ENCODE peak calls at places on chromosomes 7 and 10, in four cellular contexts. Y, F, Q and W are unnamed samples. For H3K4me1, the result is how much of the 10 kb centered on the place peaks cover.

GRCh38 chr7:121107923-121108498 is 119.5 kb downstream of the CPED1 start:
- DNase-seq in Y (no peak), F (no peak), Q (no peak), W (no peak)

GRCh38 chr10:1575481-1576244 is 161.7 kb downstream of the ADARB2 start:
- DNase-seq in Y (no peak), F (peak), Q (no peak), W (no peak)

GRCh38 chr7:100825215-100825671 is 2.1 kb downstream of the EPHB4 start:
- DNase-seq in Y (peak), F (no peak), Q (no peak), W (no peak)

GRCh38 chr10:12417341-12417740 is 68.0 kb downstream of the CAMK1D start:
- DNase-seq in Y (no peak), F (no peak), Q (no peak), W (no peak)

GRCh38 chr7:78315119-78315518 is 516.5 kb downstream of the PHTF2 start:
- DNase-seq in Y (no peak), F (no peak), Q (no peak), W (no peak)

GRCh38 chr7:36291387-36292316 is 98.0 kb upstream of the ANLN start:
- DNase-seq in Y (peak), F (peak), Q (peak), W (peak)

GRCh38 chr7:39099146-39099545 is 121.4 kb downstream of the POU6F2 start:
- DNase-seq in Y (no peak), F (no peak), Q (no peak), W (no peak)

GRCh38 chr7:124781418-124781817 is 15.8 kb upstream of the GPR37 start:
- DNase-seq in Y (no peak), F (no peak), Q (no peak), W (no peak)

GRCh38 chr7:100449190-100449795 is 13.0 kb upstream of the PPP1R35 start:
- DNase-seq in Y (no peak), F (no peak), Q (no peak), W (no peak)

GRCh38 chr7:157807510-157807909 is 470.7 kb downstream of the DNAJB6 start:
- DNase-seq in Y (no peak), F (no peak), Q (no peak), W (no peak)

GRCh38 chr10:84348860-84349259 is 20.5 kb downstream of the CCSER2 start:
- DNase-seq in Y (no peak), F (no peak), Q (no peak), W (no peak)

GRCh38 chr7:154587812-154588211 is 415.1 kb downstream of the PAXIP1 start:
- DNase-seq in Y (no peak), F (no peak), Q (no peak), W (peak)

GRCh38 chr10:115706482-115707076 is 566.4 kb downstream of the GFRA1 start:
- DNase-seq in Y (no peak), F (no peak), Q (no peak), W (no peak)

GRCh38 chr10:101493782-101494281 is 94.2 kb downstream of the POLL start:
- DNase-seq in Y (no peak), F (no peak), Q (no peak), W (no peak)

GRCh38 chr7:1744296-1745017 is 74.4 kb downstream of the ELFN1 start:
- DNase-seq in Y (no peak), F (no peak), Q (no peak), W (no peak)

GRCh38 chr10:130998046-130998435 is 313.5 kb downstream of the TCERG1L start:
- DNase-seq in Y (no peak), F (no peak), Q (no peak), W (no peak)

GRCh38 chr7:22184549-22185199 is 172.3 kb downstream of the RAPGEF5 start:
- DNase-seq in Y (no peak), F (no peak), Q (no peak), W (no peak)

GRCh38 chr7:149741629-149742028 is 31.8 kb downstream of the ZNF467 start:
- DNase-seq in Y (no peak), F (no peak), Q (no peak), W (no peak)

GRCh38 chr7:102285541-102286236 is 979 bp upstream of the SH2B2 start:
- DNase-seq in Y (no peak), F (no peak), Q (no peak), W (no peak)

GRCh38 chr10:100186813-100187212 is 984 bp upstream of the ERLIN1 start:
- DNase-seq in Y (no peak), F (peak), Q (no peak), W (no peak)

GRCh38 chr10:34392641-34393170 is 422.4 kb downstream of the PARD3 start:
- DNase-seq in Y (no peak), F (no peak), Q (no peak), W (no peak)

GRCh38 chr7:157412021-157412443 is 75.2 kb downstream of the DNAJB6 start:
- DNase-seq in Y (no peak), F (no peak), Q (no peak), W (no peak)

GRCh38 chr10:43623351-43623750 is 17.1 kb downstream of the ZNF485 start:
- DNase-seq in Y (no peak), F (no peak), Q (no peak), W (no peak)

GRCh38 chr7:13639416-13639815 is 350.1 kb downstream of the ETV1 start:
- DNase-seq in Y (no peak), F (no peak), Q (no peak), W (no peak)

GRCh38 chr10:90484518-90484917 is 373.3 kb downstream of the HTR7 start:
- DNase-seq in Y (no peak), F (no peak), Q (no peak), W (no peak)

GRCh38 chr10:99395750-99396445 is 34.5 kb downstream of the GOT1 start:
- DNase-seq in Y (peak), F (no peak), Q (no peak), W (no peak)

GRCh38 chr10:86168256-86168655 is 198.3 kb downstream of the GRID1 start:
- DNase-seq in Y (no peak), F (peak), Q (no peak), W (no peak)

GRCh38 chr10:89392974-89393373 is 551 bp downstream of the IFIT1 start:
- DNase-seq in Y (peak), F (peak), Q (no peak), W (peak)

GRCh38 chr10:75111367-75111905 is at the start of gene SAMD8:
- DNase-seq in Y (peak), F (peak), Q (peak), W (peak)

GRCh38 chr7:99558306-99559275 is at the start of gene ZNF655:
- DNase-seq in Y (peak), F (peak), Q (peak), W (peak)

GRCh38 chr10:72954596-72955569 is at the start of gene PLA2G12B:
- DNase-seq in Y (no peak), F (no peak), Q (no peak), W (no peak)

GRCh38 chr10:119309423-119309770 is 102.0 kb downstream of the GRK5 start:
- DNase-seq in Y (no peak), F (no peak), Q (no peak), W (no peak)

GRCh38 chr10:62019685-62020361 is 118.3 kb downstream of the ARID5B start:
- DNase-seq in Y (no peak), F (no peak), Q (no peak), W (no peak)

GRCh38 chr7:70383369-70383768 is 748.6 kb upstream of the GALNT17 start:
- DNase-seq in Y (no peak), F (no peak), Q (no peak), W (no peak)

GRCh38 chr7:30135551-30136271 is 925 bp downstream of the MTURN start:
- DNase-seq in Y (peak), F (peak), Q (peak), W (peak)

GRCh38 chr7:117716707-117717294 is 156.4 kb downstream of the CTTNBP2 start:
- DNase-seq in Y (no peak), F (no peak), Q (peak), W (no peak)

GRCh38 chr7:87474533-87475358 is 734 bp downstream of the ABCB4 start:
- DNase-seq in Y (no peak), F (no peak), Q (no peak), W (no peak)

GRCh38 chr7:49074538-49074937 is 150.2 kb downstream of the CDC14C start:
- DNase-seq in Y (no peak), F (no peak), Q (no peak), W (no peak)

GRCh38 chr10:33291053-33291592 is 43.3 kb downstream of the NRP1 start:
- DNase-seq in Y (no peak), F (no peak), Q (no peak), W (no peak)

GRCh38 chr10:14022954-14023353 is 307.8 kb downstream of the FRMD4A start:
- DNase-seq in Y (no peak), F (no peak), Q (no peak), W (no peak)

DNA sequence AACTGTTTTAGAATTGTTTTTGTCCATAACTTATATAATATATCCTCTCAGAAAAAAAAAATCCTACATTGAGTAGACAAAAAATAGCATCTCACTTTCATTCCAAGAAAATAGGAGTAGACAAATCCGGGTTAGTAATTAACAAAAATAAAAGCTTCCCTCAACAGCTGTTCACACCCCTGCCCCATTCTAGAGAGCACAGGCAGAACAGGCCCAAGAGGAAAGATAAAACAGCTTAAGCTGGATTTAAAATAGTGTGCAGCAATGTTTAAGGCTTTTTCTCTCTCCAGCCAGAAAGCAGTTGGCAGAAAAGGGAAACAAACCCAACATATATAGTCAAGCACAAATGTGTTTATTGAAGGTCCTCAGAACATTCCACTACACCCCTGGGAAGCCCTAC is 190.0 kb downstream of the MTERF1 start:
- DNase-seq in Y (no peak), F (no peak), Q (no peak), W (no peak)
- H3K27ac ChIP-seq in Y (no peak), F (peak), Q (no peak), W (no peak)

GRCh38 chr10:80132299-80133139 is at the start of gene PLAC9:
- DNase-seq in Y (no peak), F (peak), Q (no peak), W (no peak)

GRCh38 chr10:80137031-80137712 is 4.6 kb downstream of the PLAC9 start:
- DNase-seq in Y (no peak), F (peak), Q (no peak), W (peak)

GRCh38 chr10:80131499-80131901 is 1.0 kb upstream of the PLAC9 start:
- DNase-seq in Y (no peak), F (peak), Q (no peak), W (no peak)

GRCh38 chr10:80136134-80136571 is 3.6 kb downstream of the PLAC9 start:
- DNase-seq in Y (no peak), F (peak), Q (peak), W (no peak)

DNA sequence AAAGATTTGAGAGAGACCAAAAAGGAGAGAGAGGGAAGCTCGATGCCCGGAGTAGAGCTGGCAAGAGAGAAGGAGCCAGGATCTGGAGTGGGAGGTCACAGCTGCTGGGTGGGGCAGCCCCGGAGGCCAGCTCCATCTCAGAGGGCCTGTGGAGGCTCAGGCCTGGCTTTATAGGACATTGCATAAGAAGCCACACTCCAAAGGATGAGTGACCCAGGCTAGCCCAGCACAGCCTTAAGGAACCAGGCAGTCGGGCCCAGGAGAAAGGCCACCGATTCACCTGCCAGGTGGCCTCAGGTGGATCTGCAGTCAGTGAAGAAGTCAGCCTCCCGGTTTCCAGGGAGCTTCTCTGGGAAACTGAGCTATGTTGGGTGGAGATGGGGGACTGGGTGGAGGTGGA is 691 bp downstream of the PLAC9 start:
- DNase-seq in Y (no peak), F (peak), Q (no peak), W (no peak)
- TF ChIP-seq POLR2AphosphoS5 in Y (no peak), F (no peak), Q (no peak), W (peak)

DNA sequence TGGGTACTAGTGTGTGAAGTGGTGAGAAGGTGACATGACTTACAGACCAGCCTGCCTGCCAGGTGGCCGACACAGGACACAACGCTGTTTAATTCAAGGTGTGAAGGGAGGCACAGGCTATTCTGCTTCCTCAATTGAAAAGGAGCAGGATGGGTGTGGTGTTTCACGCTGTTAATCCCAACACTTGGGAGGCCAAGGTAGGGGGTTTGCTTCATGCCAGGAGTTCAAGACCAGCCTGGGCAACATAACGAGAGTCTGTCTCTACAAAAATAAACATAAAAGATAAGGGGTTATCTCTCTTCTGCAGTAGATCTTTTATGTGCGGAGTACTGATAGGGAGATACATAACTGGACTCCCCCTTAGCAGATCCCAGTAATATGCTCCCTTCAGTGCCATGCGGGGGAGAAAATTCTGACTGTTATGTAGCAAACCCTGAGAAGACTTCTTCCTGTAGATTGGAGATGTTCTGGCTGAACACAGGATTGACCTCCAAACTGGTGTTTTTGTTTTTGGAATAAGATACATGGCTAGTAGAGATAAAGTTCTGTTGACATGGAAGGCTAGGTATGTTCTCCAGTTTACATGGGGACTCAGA is 63.2 kb downstream of the CCNY start:
- DNase-seq in Y (no peak), F (no peak), Q (no peak), W (no peak)
- H3K4me1 ChIP-seq in Y (under half), F (under half), Q (half or more), W (half or more)

DNA sequence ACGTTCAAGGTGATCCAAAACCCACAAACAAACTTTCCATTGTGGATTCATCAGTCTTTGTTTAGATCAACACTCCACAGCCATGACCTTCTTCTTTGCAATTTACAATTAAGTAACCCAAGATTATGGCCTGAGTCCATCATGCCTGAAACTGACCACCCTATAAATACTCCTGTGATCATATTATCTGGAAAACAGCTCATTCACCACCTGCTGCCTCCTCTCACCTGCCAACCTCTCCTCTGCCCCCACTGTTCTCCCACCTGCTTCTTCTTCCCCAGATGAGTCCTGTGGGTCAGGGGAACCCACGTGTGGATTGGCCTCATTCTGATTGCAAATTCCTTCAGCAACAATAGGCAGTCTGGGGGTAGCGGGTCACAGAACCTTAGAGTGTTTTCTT is 81.4 kb downstream of the ABLIM1 start:
- DNase-seq in Y (no peak), F (no peak), Q (no peak), W (no peak)
- H3K27ac ChIP-seq in Y (peak), F (peak), Q (no peak), W (peak)